ENCODE peak calls at places on chromosome X, in five cellular contexts. E, L, P, S and A are unnamed samples.

GRCh38 chrX:21524008-21524407 is 134.1 kb downstream of the KLHL34 start:
- DNase-seq in S (no peak), L (peak), E (no peak), P (no peak), A (no peak)

GRCh38 chrX:21412029-21412428 is 37.8 kb downstream of the CNKSR2 start:
- DNase-seq in L (no peak), S (no peak), E (no peak), P (no peak), A (no peak)

GRCh38 chrX:46461653-46462191 is 83.5 kb downstream of the ZNF674 start:
- DNase-seq in L (no peak), P (no peak), S (no peak), E (peak), A (peak)

GRCh38 chrX:143437439-143437838 is 79.8 kb downstream of the SPANXN3 start:
- DNase-seq in L (no peak), P (no peak), E (peak), S (no peak), A (no peak)

GRCh38 chrX:140141444-140142029 is 176.2 kb upstream of the CXorf66 start:
- DNase-seq in P (no peak), E (no peak), L (peak), S (peak), A (no peak)

GRCh38 chrX:140440891-140441290 is 64.0 kb downstream of the SOX3 start:
- DNase-seq in S (no peak), L (peak), P (no peak), E (no peak), A (no peak)

GRCh38 chrX:27746516-27746915 is 61.3 kb upstream of the MAGEB10 start:
- DNase-seq in P (no peak), E (no peak), S (no peak), L (no peak), A (no peak)

GRCh38 chrX:115289465-115289864 is at the start of gene LUZP4:
- DNase-seq in P (no peak), L (no peak), E (no peak), S (no peak), A (no peak)

GRCh38 chrX:276588-277171 is 4.5 kb upstream of the PLCXD1 start:
- DNase-seq in S (no peak), P (no peak), E (no peak), L (peak), A (no peak)

GRCh38 chrX:84729809-84730208 is 227.6 kb upstream of the HDX start:
- DNase-seq in P (no peak), L (peak), E (no peak), S (no peak), A (no peak)

GRCh38 chrX:154029439-154029838 is 9.7 kb upstream of the IRAK1 start:
- DNase-seq in L (no peak), S (no peak), P (no peak), E (no peak), A (no peak)

GRCh38 chrX:115582035-115582870 is 21.3 kb downstream of the PLS3 start:
- DNase-seq in E (no peak), P (no peak), S (no peak), L (no peak), A (no peak)

GRCh38 chrX:74579597-74580209 is 34.7 kb downstream of the RLIM start:
- DNase-seq in P (no peak), L (peak), E (no peak), S (no peak), A (no peak)

GRCh38 chrX:104335765-104336164 is 81.0 kb upstream of the ESX1 start:
- DNase-seq in L (peak), P (no peak), S (no peak), E (no peak), A (no peak)

GRCh38 chrX:65502618-65503017 is 32.0 kb downstream of the LAS1L start:
- DNase-seq in E (no peak), P (no peak), L (no peak), S (no peak), A (no peak)

GRCh38 chrX:30039768-30040167 is 175.6 kb upstream of the MAGEB2 start:
- DNase-seq in P (no peak), E (no peak), S (no peak), L (peak), A (no peak)

GRCh38 chrX:128728943-128729342 is 676.7 kb upstream of the ACTRT1 start:
- DNase-seq in P (no peak), E (no peak), L (no peak), S (no peak), A (no peak)

GRCh38 chrX:35098419-35098818 is 155.8 kb downstream of the FAM47B start:
- DNase-seq in L (no peak), S (no peak), E (no peak), P (no peak), A (no peak)

GRCh38 chrX:39859991-39860861 is 237.5 kb downstream of the BCOR start:
- DNase-seq in S (no peak), E (peak), P (peak), L (peak), A (peak)

GRCh38 chrX:150212672-150213480 is 150.2 kb upstream of the MAMLD1 start:
- DNase-seq in S (no peak), P (no peak), E (no peak), L (no peak), A (no peak)